ENCODE peak calls at places on chromosome 1, in six cellular contexts. W, V, Z, A, J and B are unnamed samples.
A peak's percentile ranks its signal among the peaks of the same experiment; 100 is the strongest.

GRCh38 chr1:48082271-48082925 is 85.2 kb upstream of the TRABD2B start:
- DNase-seq in W (no peak), V (no peak), Z (no peak), A (no peak), J (no peak), B (no peak)

GRCh38 chr1:67100833-67101232 is 33.9 kb downstream of the C1orf141 start:
- DNase-seq in W (no peak), V (no peak), Z (no peak), A (no peak), J (no peak), B (no peak)

GRCh38 chr1:168636642-168637111 is 60.3 kb downstream of the XCL1 start:
- DNase-seq in W (peak; percentile 59), V (no peak), Z (peak; percentile 39), A (no peak), J (no peak), B (no peak)

GRCh38 chr1:1302006-1302430 is 5.7 kb downstream of the ACAP3 start:
- DNase-seq in W (no peak), V (no peak), Z (no peak), A (no peak), J (no peak), B (no peak)

GRCh38 chr1:51341876-51342496 is 11.6 kb upstream of the TTC39A start:
- DNase-seq in W (no peak), V (no peak), Z (no peak), A (no peak), J (no peak), B (no peak)

GRCh38 chr1:7366955-7367665 is 404.0 kb upstream of the VAMP3 start:
- DNase-seq in W (no peak), V (no peak), Z (no peak), A (no peak), J (no peak), B (no peak)

GRCh38 chr1:56525463-56526155 is 53.8 kb downstream of the PLPP3 start:
- DNase-seq in W (peak; percentile 56), V (no peak), Z (peak; percentile 35), A (no peak), J (no peak), B (no peak)

GRCh38 chr1:209808059-209808494 is 2.1 kb upstream of the IRF6 start:
- DNase-seq in W (peak; percentile 99), V (no peak), Z (peak; percentile 91), A (no peak), J (no peak), B (peak; percentile 68)

GRCh38 chr1:150763631-150764223 is 1.9 kb downstream of the CTSS start:
- DNase-seq in W (no peak), V (no peak), Z (no peak), A (no peak), J (no peak), B (no peak)

GRCh38 chr1:198936371-198937083 is 297.7 kb downstream of the PTPRC start:
- DNase-seq in W (no peak), V (no peak), Z (no peak), A (no peak), J (no peak), B (peak; percentile 2)